ENCODE peak calls at places on chromosome 17, in nine cellular contexts. One of them, this sample, is unnamed.
A peak's percentile ranks its signal among the peaks of the same experiment; 100 is the strongest.

GRCh38 chr17:17386143-17386800 is 83.1 kb downstream of the NT5M start:
- DNase-seq in tibial nerve: no peak
- DNase-seq in heart left ventricle: peak; percentile 66
- DNase-seq in IMR-90: no peak
- DNase-seq in A549: no peak
- DNase-seq in upper lobe of left lung: no peak
- DNase-seq in body of pancreas: no peak
- DNase-seq in testis: no peak
- DNase-seq in HCT116: no peak
- DNase-seq in this sample: no peak

GRCh38 chr17:17758443-17758842 is 77.2 kb downstream of the RAI1 start:
- DNase-seq in tibial nerve: no peak
- DNase-seq in A549: no peak
- DNase-seq in heart left ventricle: no peak
- DNase-seq in IMR-90: no peak
- DNase-seq in body of pancreas: no peak
- DNase-seq in upper lobe of left lung: no peak
- DNase-seq in HCT116: no peak
- DNase-seq in testis: no peak
- DNase-seq in this sample: no peak

GRCh38 chr17:79540306-79540705 is 70.5 kb downstream of the RBFOX3 start:
- DNase-seq in tibial nerve: no peak
- DNase-seq in testis: no peak
- DNase-seq in body of pancreas: no peak
- DNase-seq in IMR-90: no peak
- DNase-seq in A549: no peak
- DNase-seq in HCT116: no peak
- DNase-seq in upper lobe of left lung: peak; percentile 50
- DNase-seq in heart left ventricle: no peak
- DNase-seq in this sample: peak; percentile 45

GRCh38 chr17:78299052-78299451 is 60.8 kb downstream of the SOCS3 start:
- DNase-seq in HCT116: no peak
- DNase-seq in IMR-90: no peak
- DNase-seq in A549: no peak
- DNase-seq in body of pancreas: no peak
- DNase-seq in upper lobe of left lung: no peak
- DNase-seq in tibial nerve: no peak
- DNase-seq in heart left ventricle: no peak
- DNase-seq in testis: no peak
- DNase-seq in this sample: no peak

GRCh38 chr17:8881606-8882005 is 14.1 kb upstream of the PIK3R6 start:
- DNase-seq in heart left ventricle: no peak
- DNase-seq in A549: no peak
- DNase-seq in HCT116: no peak
- DNase-seq in tibial nerve: no peak
- DNase-seq in IMR-90: no peak
- DNase-seq in body of pancreas: no peak
- DNase-seq in upper lobe of left lung: no peak
- DNase-seq in testis: no peak
- DNase-seq in this sample: no peak

GRCh38 chr17:75181608-75182318 is 996 bp downstream of the SUMO2 start:
- DNase-seq in A549: no peak
- DNase-seq in testis: peak; percentile 53
- DNase-seq in tibial nerve: no peak
- DNase-seq in IMR-90: no peak
- DNase-seq in HCT116: no peak
- DNase-seq in heart left ventricle: no peak
- DNase-seq in body of pancreas: peak; percentile 26
- DNase-seq in upper lobe of left lung: no peak
- DNase-seq in this sample: no peak

GRCh38 chr17:75817571-75817970 is 26.6 kb downstream of the UNC13D start:
- DNase-seq in upper lobe of left lung: no peak
- DNase-seq in heart left ventricle: no peak
- DNase-seq in A549: no peak
- DNase-seq in body of pancreas: no peak
- DNase-seq in HCT116: no peak
- DNase-seq in tibial nerve: no peak
- DNase-seq in IMR-90: no peak
- DNase-seq in testis: no peak
- DNase-seq in this sample: no peak

GRCh38 chr17:50923611-50924010 is 57.5 kb upstream of the TOB1 start:
- DNase-seq in IMR-90: no peak
- DNase-seq in testis: no peak
- DNase-seq in A549: no peak
- DNase-seq in heart left ventricle: no peak
- DNase-seq in body of pancreas: no peak
- DNase-seq in tibial nerve: no peak
- DNase-seq in upper lobe of left lung: no peak
- DNase-seq in HCT116: no peak
- DNase-seq in this sample: no peak

GRCh38 chr17:41702712-41703111 is 9.4 kb upstream of the GAST start:
- DNase-seq in upper lobe of left lung: no peak
- DNase-seq in tibial nerve: no peak
- DNase-seq in heart left ventricle: no peak
- DNase-seq in body of pancreas: no peak
- DNase-seq in IMR-90: no peak
- DNase-seq in A549: no peak
- DNase-seq in HCT116: no peak
- DNase-seq in testis: no peak
- DNase-seq in this sample: no peak

GRCh38 chr17:32671891-32672290 is 185.1 kb downstream of the CDK5R1 start:
- DNase-seq in IMR-90: no peak
- DNase-seq in A549: no peak
- DNase-seq in tibial nerve: peak; percentile 38
- DNase-seq in body of pancreas: peak; percentile 63
- DNase-seq in HCT116: no peak
- DNase-seq in heart left ventricle: peak; percentile 47
- DNase-seq in upper lobe of left lung: no peak
- DNase-seq in testis: peak; percentile 35
- DNase-seq in this sample: peak; percentile 69

GRCh38 chr17:16474012-16474725 is 17.8 kb downstream of the LRRC75A start:
- DNase-seq in body of pancreas: no peak
- DNase-seq in A549: no peak
- DNase-seq in HCT116: no peak
- DNase-seq in testis: no peak
- DNase-seq in upper lobe of left lung: no peak
- DNase-seq in heart left ventricle: no peak
- DNase-seq in IMR-90: peak; percentile 31
- DNase-seq in tibial nerve: no peak
- DNase-seq in this sample: no peak

GRCh38 chr17:67687541-67687940 is 30.2 kb upstream of the NOL11 start:
- DNase-seq in upper lobe of left lung: no peak
- DNase-seq in body of pancreas: no peak
- DNase-seq in IMR-90: no peak
- DNase-seq in HCT116: no peak
- DNase-seq in tibial nerve: no peak
- DNase-seq in A549: no peak
- DNase-seq in testis: no peak
- DNase-seq in heart left ventricle: no peak
- DNase-seq in this sample: no peak

GRCh38 chr17:1485311-1485747 is 7.2 kb downstream of the MYO1C start:
- DNase-seq in A549: peak; percentile 65
- DNase-seq in testis: no peak
- DNase-seq in body of pancreas: peak; percentile 58
- DNase-seq in tibial nerve: no peak
- DNase-seq in HCT116: no peak
- DNase-seq in upper lobe of left lung: peak; percentile 93
- DNase-seq in IMR-90: no peak
- DNase-seq in heart left ventricle: peak; percentile 80
- DNase-seq in this sample: no peak

GRCh38 chr17:81402530-81402941 is 7.3 kb downstream of the BAHCC1 start:
- DNase-seq in A549: no peak
- DNase-seq in HCT116: no peak
- DNase-seq in upper lobe of left lung: peak; percentile 60
- DNase-seq in body of pancreas: no peak
- DNase-seq in heart left ventricle: no peak
- DNase-seq in tibial nerve: no peak
- DNase-seq in testis: no peak
- DNase-seq in IMR-90: no peak
- DNase-seq in this sample: no peak
- H3K4me3 ChIP-seq in A549: no peak overlapping the region
- H3K4me3 ChIP-seq in HCT116: no peak overlapping the region
- H3K4me3 ChIP-seq in upper lobe of left lung: no peak overlapping the region
- H3K4me3 ChIP-seq in body of pancreas: no peak overlapping the region
- H3K4me3 ChIP-seq in heart left ventricle: peak overlapping the region; percentile 33
- H3K4me3 ChIP-seq in tibial nerve: no peak overlapping the region
- H3K4me3 ChIP-seq in testis: no peak overlapping the region
- H3K4me3 ChIP-seq in IMR-90: no peak overlapping the region
- H3K4me3 ChIP-seq in this sample: no peak overlapping the region

GRCh38 chr17:39579318-39580081 is 28.2 kb downstream of the NEUROD2 start:
- DNase-seq in HCT116: no peak
- DNase-seq in body of pancreas: peak; percentile 31
- DNase-seq in IMR-90: no peak
- DNase-seq in A549: no peak
- DNase-seq in tibial nerve: no peak
- DNase-seq in testis: no peak
- DNase-seq in heart left ventricle: peak; percentile 84
- DNase-seq in upper lobe of left lung: no peak
- DNase-seq in this sample: no peak
- TF ChIP-seq POLR2A in HCT116: no peak
- TF ChIP-seq POLR2A in body of pancreas: no peak
- TF ChIP-seq POLR2A in IMR-90: no peak
- TF ChIP-seq POLR2A in A549: no peak
- TF ChIP-seq POLR2A in tibial nerve: no peak
- TF ChIP-seq POLR2A in testis: no peak
- TF ChIP-seq POLR2A in heart left ventricle: no peak
- TF ChIP-seq POLR2A in upper lobe of left lung: no peak
- TF ChIP-seq POLR2A in this sample: no peak

GRCh38 chr17:61250335-61250890 is 149.2 kb upstream of the TBX2 start:
- DNase-seq in IMR-90: peak; percentile 85
- DNase-seq in testis: no peak
- DNase-seq in body of pancreas: no peak
- DNase-seq in HCT116: no peak
- DNase-seq in upper lobe of left lung: no peak
- DNase-seq in tibial nerve: no peak
- DNase-seq in A549: peak; percentile 35
- DNase-seq in heart left ventricle: no peak
- DNase-seq in this sample: no peak

GRCh38 chr17:61253293-61253801 is 146.3 kb upstream of the TBX2 start:
- DNase-seq in HCT116: no peak
- DNase-seq in tibial nerve: no peak
- DNase-seq in testis: peak; percentile 76
- DNase-seq in A549: no peak
- DNase-seq in heart left ventricle: peak; percentile 60
- DNase-seq in body of pancreas: peak; percentile 33
- DNase-seq in IMR-90: no peak
- DNase-seq in upper lobe of left lung: no peak
- DNase-seq in this sample: no peak

GRCh38 chr17:61249649-61250301 is 149.9 kb upstream of the TBX2 start:
- DNase-seq in A549: no peak
- DNase-seq in HCT116: no peak
- DNase-seq in body of pancreas: no peak
- DNase-seq in tibial nerve: no peak
- DNase-seq in IMR-90: no peak
- DNase-seq in testis: no peak
- DNase-seq in upper lobe of left lung: no peak
- DNase-seq in heart left ventricle: no peak
- DNase-seq in this sample: no peak

GRCh38 chr17:61253937-61254677 is 145.5 kb upstream of the TBX2 start:
- DNase-seq in body of pancreas: no peak
- DNase-seq in upper lobe of left lung: peak; percentile 29
- DNase-seq in testis: no peak
- DNase-seq in HCT116: no peak
- DNase-seq in IMR-90: no peak
- DNase-seq in A549: no peak
- DNase-seq in heart left ventricle: no peak
- DNase-seq in tibial nerve: no peak
- DNase-seq in this sample: no peak

DNA sequence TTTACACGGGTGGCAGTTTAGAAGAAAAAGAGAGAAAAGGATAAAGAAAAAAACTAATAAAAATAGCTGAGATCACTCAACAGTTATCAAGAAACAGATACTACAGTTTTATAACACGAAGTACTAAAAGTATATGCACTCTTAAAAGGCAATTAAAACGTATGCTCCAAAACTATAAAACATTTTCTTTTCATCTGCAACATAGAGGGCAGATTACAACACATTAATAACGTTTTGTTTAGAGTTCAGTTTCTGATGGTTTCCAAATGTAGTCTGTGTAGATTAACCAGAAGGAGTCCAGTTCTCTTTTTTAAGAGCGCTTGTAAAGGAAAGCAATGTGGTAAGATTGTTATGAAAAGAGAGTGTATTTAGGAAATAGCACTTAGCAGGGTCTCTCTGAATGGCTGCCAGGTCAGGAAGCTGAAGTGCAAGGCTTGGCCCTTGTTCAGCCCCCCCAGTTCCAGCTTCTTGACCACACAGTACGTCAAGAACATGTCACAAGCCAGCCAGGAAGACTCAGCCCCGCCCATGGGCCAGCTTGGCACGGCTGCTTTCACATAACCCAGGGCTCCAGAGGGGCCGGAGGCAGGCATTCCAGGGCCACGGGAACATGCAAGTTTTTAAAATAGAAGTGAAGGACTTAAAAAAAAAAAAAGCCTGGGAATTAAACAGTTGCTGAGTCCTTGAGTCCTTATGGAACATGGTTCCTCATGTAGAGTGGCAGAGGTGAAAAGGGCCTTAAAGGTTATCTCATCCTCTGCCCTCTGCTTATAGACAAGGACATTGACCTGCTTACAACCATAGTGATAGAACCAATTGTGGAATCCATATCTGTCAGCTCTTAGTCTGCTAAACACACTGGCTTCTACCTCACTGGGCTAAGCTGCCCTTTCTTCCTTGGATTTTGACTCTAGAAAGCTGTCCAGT is 147.4 kb upstream of the TBX2 start:
- DNase-seq in HCT116: no peak
- DNase-seq in A549: peak; percentile 41
- DNase-seq in body of pancreas: peak; percentile 82
- DNase-seq in tibial nerve: peak; percentile 95
- DNase-seq in upper lobe of left lung: peak; percentile 91
- DNase-seq in IMR-90: peak; percentile 99
- DNase-seq in heart left ventricle: peak; percentile 92
- DNase-seq in testis: peak; percentile 88
- DNase-seq in this sample: peak; percentile 95
- H3K4me3 ChIP-seq in HCT116: no peak overlapping the region
- H3K4me3 ChIP-seq in A549: no peak overlapping the region
- H3K4me3 ChIP-seq in body of pancreas: no peak overlapping the region
- H3K4me3 ChIP-seq in tibial nerve: no peak overlapping the region
- H3K4me3 ChIP-seq in upper lobe of left lung: no peak overlapping the region
- H3K4me3 ChIP-seq in IMR-90: no peak overlapping the region
- H3K4me3 ChIP-seq in heart left ventricle: no peak overlapping the region
- H3K4me3 ChIP-seq in testis: no peak overlapping the region
- H3K4me3 ChIP-seq in this sample: peak overlapping the region; percentile 3

GRCh38 chr17:39701012-39701783 is 1.3 kb downstream of the ERBB2 start:
- DNase-seq in HCT116: no peak
- DNase-seq in A549: peak; percentile 65
- DNase-seq in upper lobe of left lung: no peak
- DNase-seq in tibial nerve: no peak
- DNase-seq in IMR-90: no peak
- DNase-seq in body of pancreas: peak; percentile 54
- DNase-seq in heart left ventricle: no peak
- DNase-seq in testis: no peak
- DNase-seq in this sample: no peak
- TF ChIP-seq POLR2A in HCT116: no peak
- TF ChIP-seq POLR2A in A549: no peak
- TF ChIP-seq POLR2A in upper lobe of left lung: no peak
- TF ChIP-seq POLR2A in tibial nerve: no peak
- TF ChIP-seq POLR2A in IMR-90: no peak
- TF ChIP-seq POLR2A in body of pancreas: no peak
- TF ChIP-seq POLR2A in heart left ventricle: no peak
- TF ChIP-seq POLR2A in testis: no peak
- TF ChIP-seq POLR2A in this sample: no peak